ENCODE peak calls at places on chromosomes 6 and 20, in four cellular contexts. D, Z, I and Q are unnamed samples.

GRCh38 chr6:101042966-101043365 is 161.8 kb upstream of the ASCC3 start:
- DNase-seq in D (no peak), Z (no peak), I (no peak), Q (no peak)

GRCh38 chr20:38171301-38172010 is 6.4 kb upstream of the TGM2 start:
- DNase-seq in D (no peak), Z (no peak), I (no peak), Q (no peak)

GRCh38 chr20:14093652-14094051 is 98.3 kb downstream of the MACROD2 start:
- DNase-seq in D (no peak), Z (no peak), I (no peak), Q (no peak)

GRCh38 chr6:102764317-102764716 is 1370.8 kb downstream of the GRIK2 start:
- DNase-seq in D (no peak), Z (no peak), I (no peak), Q (no peak)

GRCh38 chr6:25250878-25251277 is 28.3 kb upstream of the CARMIL1 start:
- DNase-seq in D (peak; percentile 71), Z (peak; percentile 33), I (peak; percentile 11), Q (peak; percentile 20)

GRCh38 chr6:123062645-123063044 is 66.6 kb downstream of the CLVS2 start:
- DNase-seq in D (no peak), Z (no peak), I (no peak), Q (no peak)

GRCh38 chr20:48957053-48957481 is 35.6 kb downstream of the ARFGEF2 start:
- DNase-seq in D (peak; percentile 7), Z (no peak), I (no peak), Q (no peak)

GRCh38 chr20:25499855-25500434 is 85.4 kb downstream of the NINL start:
- DNase-seq in D (no peak), Z (no peak), I (no peak), Q (no peak)

GRCh38 chr20:31906001-31906400 is 35.6 kb downstream of the TTLL9 start:
- DNase-seq in D (no peak), Z (no peak), I (no peak), Q (no peak)

GRCh38 chr6:111837641-111838500 is 35.4 kb downstream of the FYN start:
- DNase-seq in D (no peak), Z (no peak), I (no peak), Q (no peak)

GRCh38 chr6:81487489-81487888 is 265.0 kb downstream of the TENT5A start:
- DNase-seq in D (peak; percentile 40), Z (no peak), I (no peak), Q (peak; percentile 16)

GRCh38 chr6:29531668-29532067 is 27.9 kb downstream of the UBD start:
- DNase-seq in D (no peak), Z (no peak), I (no peak), Q (no peak)

GRCh38 chr20:11851646-11852045 is 66.0 kb upstream of the BTBD3 start:
- DNase-seq in D (peak; percentile 6), Z (no peak), I (no peak), Q (peak; percentile 27)

GRCh38 chr6:25389501-25389900 is 110.3 kb downstream of the CARMIL1 start:
- DNase-seq in D (peak; percentile 74), Z (no peak), I (peak; percentile 28), Q (peak; percentile 42)

GRCh38 chr6:130760006-130760405 is 67.2 kb upstream of the SMLR1 start:
- DNase-seq in D (peak; percentile 63), Z (peak; percentile 3), I (peak; percentile 25), Q (peak; percentile 64)

GRCh38 chr6:10725046-10725445 is 2.2 kb downstream of the TMEM14C start:
- DNase-seq in D (no peak), Z (no peak), I (no peak), Q (no peak)

GRCh38 chr6:85594197-85594930 is 706 bp upstream of the SNX14 start:
- DNase-seq in D (peak; percentile 25), Z (peak; percentile 52), I (no peak), Q (no peak)

GRCh38 chr6:159790149-159790946 is at the start of gene MRPL18:
- DNase-seq in D (peak; percentile 98), Z (peak; percentile 98), I (peak; percentile 93), Q (peak; percentile 98)

GRCh38 chr6:170449231-170449630 is 103.9 kb downstream of the PSMB1 start:
- DNase-seq in D (peak; percentile 45), Z (no peak), I (no peak), Q (peak; percentile 20)

DNA sequence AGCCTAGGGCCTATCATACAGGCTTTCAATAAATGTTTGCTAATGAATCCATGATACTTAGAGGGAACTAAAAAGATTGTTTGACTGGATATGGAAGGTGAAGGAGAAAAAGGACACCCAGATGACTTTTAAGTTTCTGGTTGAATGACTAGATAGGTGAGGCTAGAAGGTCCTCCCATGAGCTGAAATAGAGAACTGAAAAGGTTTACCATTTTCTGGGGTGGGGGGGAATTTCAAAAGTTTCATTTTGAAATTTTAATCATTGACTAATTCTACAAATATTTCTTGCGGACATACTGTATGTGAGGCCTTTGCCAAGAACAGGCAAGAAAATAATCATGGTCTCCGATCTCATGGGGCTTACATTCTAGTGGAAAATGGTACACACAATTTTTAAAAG is 17.9 kb upstream of the ZBTB2 start:
- DNase-seq in D (no peak), Z (no peak), I (no peak), Q (no peak)
- H3K4me3 ChIP-seq in D (no peak overlapping the region), Z (no peak overlapping the region), I (no peak overlapping the region), Q (no peak overlapping the region)

GRCh38 chr6:157227202-157228166 is 95.8 kb downstream of the TMEM242 start:
- DNase-seq in D (peak; percentile 41), Z (peak; percentile 27), I (no peak), Q (no peak)
- TF ChIP-seq CTCF in D (peak; percentile 41), Z (peak; percentile 67), I (peak; percentile 35), Q (peak; percentile 36)

GRCh38 chr6:7730852-7731251 is 5.0 kb downstream of the BMP6 start:
- DNase-seq in D (peak; percentile 90), Z (no peak), I (peak; percentile 56), Q (peak; percentile 70)
- H3K4me3 ChIP-seq in D (no peak overlapping the region), Z (no peak overlapping the region), I (no peak overlapping the region), Q (no peak overlapping the region)

GRCh38 chr20:22805219-22805618 is 220.8 kb upstream of the FOXA2 start:
- DNase-seq in D (peak; percentile 59), Z (no peak), I (peak; percentile 42), Q (peak; percentile 63)

GRCh38 chr20:22801528-22801927 is 217.2 kb upstream of the FOXA2 start:
- DNase-seq in D (peak; percentile 34), Z (no peak), I (no peak), Q (no peak)

GRCh38 chr20:22800161-22800560 is 215.8 kb upstream of the FOXA2 start:
- DNase-seq in D (no peak), Z (no peak), I (no peak), Q (no peak)

GRCh38 chr20:22799687-22800086 is 215.3 kb upstream of the FOXA2 start:
- DNase-seq in D (no peak), Z (no peak), I (no peak), Q (no peak)

DNA sequence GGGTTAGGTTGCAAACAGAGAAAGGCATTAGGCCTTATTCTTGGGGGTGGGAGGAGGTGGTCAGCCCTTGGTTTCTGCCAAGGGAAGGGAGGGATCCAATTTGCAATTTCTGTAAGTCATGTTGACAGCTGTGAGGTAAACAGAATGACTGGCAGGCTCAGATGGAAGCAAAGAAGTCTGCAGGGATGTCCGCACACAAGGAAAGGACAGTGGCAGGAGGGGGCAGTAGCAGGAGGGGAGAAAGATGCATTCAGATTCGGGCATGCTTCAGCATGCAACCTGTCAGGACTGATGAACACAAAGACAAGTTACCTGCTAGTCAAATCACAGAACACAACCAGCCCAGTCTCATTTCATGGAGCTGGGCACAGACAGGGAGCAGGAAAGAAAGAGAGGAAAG is 217.9 kb upstream of the FOXA2 start:
- DNase-seq in D (no peak), Z (no peak), I (no peak), Q (no peak)
- TF ChIP-seq CTCF in D (no peak), Z (no peak), I (no peak), Q (no peak)

GRCh38 chr20:61252601-61253263 is 671 bp downstream of the CDH4 start:
- DNase-seq in D (no peak), Z (no peak), I (no peak), Q (peak; percentile 20)

GRCh38 chr20:61253640-61254511 is 1.8 kb downstream of the CDH4 start:
- DNase-seq in D (peak; percentile 23), Z (no peak), I (no peak), Q (peak; percentile 29)

GRCh38 chr20:61249626-61250025 is 2.4 kb upstream of the CDH4 start:
- DNase-seq in D (no peak), Z (no peak), I (no peak), Q (no peak)

GRCh38 chr20:61253264-61253639 is 1.2 kb downstream of the CDH4 start:
- DNase-seq in D (peak; percentile 42), Z (no peak), I (no peak), Q (peak; percentile 53)

GRCh38 chr20:61251529-61252393 is at the start of gene CDH4:
- DNase-seq in D (no peak), Z (no peak), I (no peak), Q (no peak)
- H3K4me3 ChIP-seq in D (peak within 1 kb of the TSS; percentile 40), Z (no peak within 1 kb of the TSS), I (peak within 1 kb of the TSS; percentile 54), Q (peak within 1 kb of the TSS; percentile 53)

DNA sequence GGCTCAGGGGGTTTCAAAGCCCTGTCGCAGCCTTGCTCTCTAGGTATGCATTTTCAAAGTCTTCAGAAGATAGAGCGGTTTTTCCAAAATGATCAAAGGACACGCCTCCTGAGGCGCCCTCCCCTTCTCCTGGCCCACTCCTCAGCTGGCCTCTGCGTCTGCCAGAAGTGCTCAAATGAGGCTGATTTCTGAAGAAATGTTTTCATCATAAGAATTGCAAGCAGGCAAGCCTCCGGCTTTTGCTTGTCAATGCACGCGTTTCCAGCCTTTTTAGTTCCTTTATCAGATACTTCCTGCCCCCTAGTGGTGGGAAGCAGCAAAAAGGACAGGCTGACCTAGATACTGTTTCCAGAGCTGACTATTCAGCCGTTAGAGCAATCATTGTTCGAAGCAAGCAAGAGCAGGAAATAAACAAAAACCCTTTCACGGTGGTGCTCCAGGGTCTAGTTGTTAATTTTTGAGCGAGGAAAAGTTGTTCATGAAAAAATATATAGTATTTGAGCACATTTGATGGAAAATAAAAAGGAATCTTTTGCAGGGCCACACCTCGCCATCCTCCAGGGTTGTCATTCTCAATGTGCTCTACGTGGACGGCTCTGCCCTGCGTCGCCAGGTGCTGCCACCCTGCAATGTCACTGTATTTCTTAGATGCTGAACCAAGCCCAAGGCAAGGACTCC is 93.4 kb upstream of the ASF1A start:
- DNase-seq in D (peak; percentile 85), Z (peak; percentile 86), I (peak; percentile 56), Q (peak; percentile 86)
- TF ChIP-seq CTCF in D (peak; percentile 93), Z (peak; percentile 95), I (peak; percentile 87), Q (peak; percentile 92)